ENCODE peak calls at places on chromosomes 6 and 20, in six cellular contexts. L is A549, F is transverse colon, Y is brain microvascular endothelial cell, V is HCT116, Z is cardiac fibroblast. M is an unnamed sample.

GRCh38 chr6:137867685-137868509 is 838 bp downstream of the TNFAIP3 start:
- DNase-seq in L (no peak), F (peak; percentile 60), Y (no peak), V (no peak), Z (no peak), M (peak; percentile 28)

GRCh38 chr6:42316390-42316970 is 98.8 kb upstream of the MRPS10 start:
- DNase-seq in L (peak; percentile 66), F (peak; percentile 35), Y (peak; percentile 66), V (no peak), Z (peak; percentile 42), M (peak; percentile 62)

GRCh38 chr20:884983-885952 is 30.9 kb downstream of the ANGPT4 start:
- DNase-seq in L (no peak), F (no peak), Y (peak; percentile 19), V (no peak), Z (peak; percentile 49), M (peak; percentile 49)

GRCh38 chr6:146546440-146546839 is 2.8 kb downstream of the RAB32 start:
- DNase-seq in L (peak; percentile 69), F (no peak), Y (peak; percentile 82), V (no peak), Z (peak; percentile 90), M (peak; percentile 93)

GRCh38 chr6:33861722-33862121 is 57.9 kb upstream of the MLN start:
- DNase-seq in L (no peak), F (no peak), Y (no peak), V (no peak), Z (no peak), M (no peak)

GRCh38 chr20:49631856-49632418 is 64.0 kb upstream of the PTGIS start:
- DNase-seq in L (no peak), F (no peak), Y (no peak), V (no peak), Z (no peak), M (no peak)

GRCh38 chr20:53569606-53570307 is 23.9 kb downstream of the ZNF217 start:
- DNase-seq in L (no peak), F (no peak), Y (no peak), V (no peak), Z (no peak), M (no peak)

GRCh38 chr20:5056801-5057599 is 55.7 kb upstream of the SLC23A2 start:
- DNase-seq in L (peak; percentile 64), F (peak; percentile 55), Y (peak; percentile 36), V (peak; percentile 26), Z (peak; percentile 36), M (peak; percentile 35)

GRCh38 chr6:119643866-119644265 is 294.3 kb upstream of the MAN1A1 start:
- DNase-seq in L (no peak), F (no peak), Y (no peak), V (no peak), Z (peak; percentile 8), M (peak; percentile 81)

GRCh38 chr6:30743099-30744053 is 889 bp upstream of the FLOT1 start:
- DNase-seq in L (no peak), F (peak; percentile 47), Y (no peak), V (no peak), Z (peak; percentile 46), M (no peak)

GRCh38 chr6:71199796-71200195 is 88.8 kb upstream of the OGFRL1 start:
- DNase-seq in L (no peak), F (no peak), Y (no peak), V (no peak), Z (no peak), M (no peak)

GRCh38 chr6:36946526-36946925 is 8.0 kb upstream of the PI16 start:
- DNase-seq in L (no peak), F (no peak), Y (no peak), V (no peak), Z (no peak), M (no peak)

GRCh38 chr6:143842902-143843688 is at the start of gene LTV1:
- DNase-seq in L (peak; percentile 95), F (peak; percentile 97), Y (peak; percentile 96), V (peak; percentile 87), Z (peak; percentile 97), M (peak; percentile 96)

GRCh38 chr6:125201961-125202729 is 48.6 kb downstream of the TPD52L1 start:
- DNase-seq in L (peak; percentile 89), F (peak; percentile 73), Y (peak; percentile 96), V (peak; percentile 81), Z (peak; percentile 95), M (peak; percentile 80)

GRCh38 chr6:30883743-30884520 is at the start of gene DDR1:
- DNase-seq in L (peak; percentile 49), F (peak; percentile 83), Y (peak; percentile 12), V (no peak), Z (peak; percentile 87), M (peak; percentile 57)

DNA sequence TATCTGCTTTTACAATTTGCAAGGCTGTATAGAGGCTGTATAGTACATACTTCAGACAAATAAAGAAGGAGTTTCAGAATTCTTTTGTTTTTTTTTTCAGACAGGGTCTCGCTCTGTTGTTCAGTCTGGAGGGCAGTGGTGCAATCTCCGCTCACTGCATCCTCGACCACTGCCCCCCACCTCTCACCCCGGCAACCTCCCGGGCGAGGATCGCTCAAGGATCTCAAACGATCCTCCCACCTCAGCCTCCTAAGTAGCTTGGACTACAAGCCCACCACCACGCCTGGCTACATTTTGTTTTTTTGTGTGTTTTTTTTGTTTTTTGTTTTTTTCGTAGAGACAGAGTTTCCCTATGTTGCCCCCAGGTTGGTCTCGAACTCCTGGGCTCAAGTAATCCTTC is 1.8 kb downstream of the FASTKD5 start:
- DNase-seq in L (no peak), F (no peak), Y (no peak), V (no peak), Z (no peak), M (no peak)
- H3K4me3 ChIP-seq in L (peak overlapping the region; percentile 69), F (peak overlapping the region; percentile 96), Y (no peak overlapping the region), V (peak overlapping the region; percentile 89), Z (no peak overlapping the region), M (peak overlapping the region; percentile 96)

GRCh38 chr20:34524426-34524825 is 8.2 kb downstream of the DYNLRB1 start:
- DNase-seq in L (no peak), F (no peak), Y (no peak), V (no peak), Z (no peak), M (no peak)

GRCh38 chr20:34527016-34527415 is 10.8 kb downstream of the DYNLRB1 start:
- DNase-seq in L (no peak), F (no peak), Y (no peak), V (no peak), Z (no peak), M (no peak)

GRCh38 chr20:34526466-34526865 is 10.2 kb downstream of the DYNLRB1 start:
- DNase-seq in L (no peak), F (no peak), Y (no peak), V (no peak), Z (no peak), M (no peak)

GRCh38 chr20:34525342-34525708 is 9.1 kb downstream of the DYNLRB1 start:
- DNase-seq in L (no peak), F (no peak), Y (no peak), V (no peak), Z (no peak), M (no peak)

DNA sequence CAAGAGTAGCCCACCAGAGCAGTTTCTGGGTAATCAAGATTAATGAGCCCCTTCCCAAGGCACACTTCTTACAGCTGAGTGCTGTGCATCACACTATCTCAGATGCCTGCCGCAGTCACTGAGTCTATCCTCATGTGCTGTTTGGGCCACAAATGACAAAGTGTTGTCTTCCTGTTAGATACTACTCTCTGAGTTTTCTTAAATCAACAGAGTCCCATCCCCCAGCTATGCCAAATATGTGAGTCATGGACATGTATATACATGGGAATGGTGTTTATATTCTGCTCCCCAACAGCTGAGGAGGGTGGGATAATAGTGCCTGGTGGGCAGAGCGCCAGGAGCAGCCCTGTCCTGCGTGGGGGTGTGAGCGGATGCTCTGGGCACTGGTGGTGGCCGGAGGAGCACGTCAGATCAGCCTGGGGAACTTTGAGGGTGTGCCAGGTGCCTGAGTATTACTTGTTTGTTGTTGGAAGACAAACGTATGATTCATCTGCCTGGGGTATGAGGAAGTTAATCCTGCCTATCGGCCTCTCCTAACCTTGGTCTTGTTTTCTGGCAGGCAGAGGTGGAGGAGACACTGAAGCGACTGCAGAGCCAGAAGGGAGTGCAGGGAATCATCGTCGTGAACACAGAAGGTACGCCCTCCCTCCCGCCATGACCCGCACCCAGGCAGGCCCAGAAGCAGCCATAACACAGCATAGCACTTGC is 9.6 kb downstream of the DYNLRB1 start:
- DNase-seq in L (peak; percentile 99), F (peak; percentile 90), Y (peak; percentile 98), V (peak; percentile 93), Z (peak; percentile 97), M (peak; percentile 99)
- TF ChIP-seq CTCF in L (no peak), F (no peak), Y (no peak), V (no peak), Z (no peak), M (no peak)

GRCh38 chr20:17969884-17970409 is 1.1 kb downstream of the MGME1 start:
- DNase-seq in L (no peak), F (peak; percentile 36), Y (peak; percentile 61), V (no peak), Z (peak; percentile 54), M (peak; percentile 57)

GRCh38 chr20:17969276-17969883 is 562 bp downstream of the MGME1 start:
- DNase-seq in L (peak; percentile 59), F (peak; percentile 52), Y (no peak), V (no peak), Z (peak; percentile 53), M (peak; percentile 31)

GRCh38 chr20:17968366-17969275 is at the start of the genes MGME1 and SNX5:
- DNase-seq in L (peak; percentile 100), F (peak; percentile 100), Y (peak; percentile 100), V (peak; percentile 99), Z (peak; percentile 100), M (peak; percentile 99)

GRCh38 chr20:17972121-17972520 is 3.3 kb downstream of the MGME1 start:
- DNase-seq in L (no peak), F (no peak), Y (no peak), V (no peak), Z (no peak), M (no peak)

DNA sequence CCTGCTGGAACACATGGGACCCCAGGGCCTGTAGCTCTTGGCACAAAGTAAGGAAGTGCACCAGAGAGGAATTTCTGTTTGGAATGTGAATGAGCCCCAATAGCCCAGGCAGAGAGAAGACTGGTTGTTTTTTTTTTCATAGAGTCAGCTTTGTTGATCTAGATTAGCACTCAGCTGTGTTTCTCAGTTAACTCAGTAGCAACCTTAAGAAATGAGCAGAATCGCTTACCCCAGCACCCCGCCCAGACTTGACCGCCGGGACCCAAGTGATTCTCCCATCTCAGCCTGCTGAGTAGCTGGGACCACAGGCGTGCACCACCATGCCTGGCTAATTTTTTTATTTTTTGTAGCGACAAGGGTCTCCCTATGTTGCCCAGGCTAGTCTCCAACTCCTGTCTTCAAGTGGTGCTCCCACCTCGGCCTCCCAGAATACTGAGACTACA is 2.8 kb downstream of the MGME1 start:
- DNase-seq in L (no peak), F (no peak), Y (peak; percentile 51), V (no peak), Z (peak; percentile 67), M (peak; percentile 80)
- H3K4me3 ChIP-seq in L (peak overlapping the region; percentile 79), F (peak overlapping the region; percentile 93), Y (peak overlapping the region; percentile 95), V (no peak overlapping the region), Z (peak overlapping the region; percentile 24), M (peak overlapping the region; percentile 39)

DNA sequence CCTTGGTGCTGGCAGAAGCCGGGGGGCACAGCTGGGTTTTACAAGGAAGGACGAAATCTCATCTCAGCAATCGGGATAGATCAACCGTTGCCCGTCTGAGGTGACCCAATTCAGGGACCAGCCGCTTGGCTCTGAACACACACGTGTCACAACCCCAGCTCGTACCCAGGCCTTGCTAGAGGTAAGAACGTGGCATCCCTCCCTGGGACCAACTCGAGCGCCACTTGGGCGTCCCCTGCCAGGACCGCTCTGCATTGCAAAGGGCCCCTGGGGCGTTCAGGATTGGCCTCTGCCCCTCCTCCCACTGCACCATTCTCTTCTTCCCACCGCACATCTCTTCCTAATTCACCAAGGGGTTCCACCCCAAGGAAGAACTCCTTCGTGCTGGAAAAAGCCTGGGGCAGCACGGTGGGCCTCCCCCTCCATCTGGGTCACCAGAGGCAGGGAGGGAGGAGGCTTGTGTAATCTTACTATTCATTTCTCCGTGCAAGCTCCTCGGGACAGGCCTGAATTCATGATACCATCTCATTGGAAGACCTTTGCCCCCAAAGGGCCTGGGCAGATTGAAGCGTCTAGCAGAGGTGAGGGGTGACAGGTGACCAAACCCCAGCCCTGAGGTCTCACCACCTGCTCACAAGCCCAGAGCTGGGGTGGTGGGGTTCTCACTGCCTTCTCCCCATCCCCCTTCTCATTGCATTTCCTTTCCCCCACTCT is 136.8 kb downstream of the LY86 start:
- DNase-seq in L (no peak), F (no peak), Y (no peak), V (no peak), Z (no peak), M (no peak)
- TF ChIP-seq CTCF in L (no peak), F (no peak), Y (no peak), V (no peak), Z (no peak), M (no peak)

M was measured in AG10803.